ENCODE peak calls at places on chromosomes 13 and 19, in five cellular contexts. Q, G, U, V and I are unnamed samples.

GRCh38 chr19:44722131-44723121 is 23.5 kb downstream of the CEACAM16 start:
- DNase-seq in Q (no peak), G (no peak), U (no peak), V (peak), I (no peak)

GRCh38 chr13:42981317-42981716 is 10.7 kb downstream of the EPSTI1 start:
- DNase-seq in Q (no peak), G (no peak), U (no peak), V (no peak), I (no peak)

GRCh38 chr19:8017808-8018207 is 12.4 kb upstream of the ELAVL1 start:
- DNase-seq in Q (no peak), G (no peak), U (peak), V (peak), I (no peak)

GRCh38 chr19:39160523-39160861 is 34.9 kb downstream of the PAK4 start:
- DNase-seq in Q (no peak), G (no peak), U (no peak), V (no peak), I (no peak)

GRCh38 chr19:30686252-30686762 is 314.1 kb downstream of the ZNF536 start:
- DNase-seq in Q (no peak), G (no peak), U (no peak), V (no peak), I (peak)

GRCh38 chr13:97344250-97345175 is 89.5 kb upstream of the RAP2A start:
- DNase-seq in Q (peak), G (peak), U (peak), V (peak), I (peak)

GRCh38 chr13:48252176-48252575 is 19.2 kb downstream of the ITM2B start:
- DNase-seq in Q (no peak), G (no peak), U (no peak), V (no peak), I (no peak)

GRCh38 chr13:42758515-42758914 is 22.9 kb upstream of the FAM216B start:
- DNase-seq in Q (no peak), G (no peak), U (no peak), V (no peak), I (no peak)

GRCh38 chr13:46184277-46184699 is 2.3 kb upstream of the LCP1 start:
- DNase-seq in Q (no peak), G (peak), U (peak), V (peak), I (peak)

GRCh38 chr13:109712187-109712601 is 74.2 kb downstream of the IRS2 start:
- DNase-seq in Q (no peak), G (no peak), U (no peak), V (no peak), I (no peak)

GRCh38 chr19:12202250-12202649 is 39.4 kb downstream of the ZNF136 start:
- DNase-seq in Q (no peak), G (no peak), U (peak), V (peak), I (peak)

GRCh38 chr19:5250127-5250659 is 90.4 kb downstream of the PTPRS start:
- DNase-seq in Q (peak), G (no peak), U (no peak), V (no peak), I (no peak)

GRCh38 chr13:95530178-95530577 is 22.3 kb upstream of the CLDN10 start:
- DNase-seq in Q (no peak), G (peak), U (no peak), V (no peak), I (peak)

GRCh38 chr13:49638416-49639072 is 10.2 kb downstream of the ARL11 start:
- DNase-seq in Q (no peak), G (no peak), U (no peak), V (no peak), I (no peak)

GRCh38 chr13:36925603-36926002 is 5.6 kb upstream of the SMAD9 start:
- DNase-seq in Q (no peak), G (no peak), U (no peak), V (no peak), I (no peak)

GRCh38 chr13:18212873-18213272 is 968.8 kb downstream of the TUBA3C start:
- DNase-seq in Q (no peak), G (peak), U (peak), V (no peak), I (no peak)

GRCh38 chr19:11421607-11422098 is 2.5 kb upstream of the RGL3 start:
- DNase-seq in Q (peak), G (no peak), U (no peak), V (peak), I (peak)

GRCh38 chr19:40800997-40801377 is 2.0 kb downstream of the EGLN2 start:
- DNase-seq in Q (no peak), G (no peak), U (no peak), V (peak), I (no peak)

GRCh38 chr13:98033277-98034247 is 80.1 kb downstream of the IPO5 start:
- DNase-seq in Q (no peak), G (peak), U (no peak), V (no peak), I (peak)

GRCh38 chr19:11581740-11582139 is 4.3 kb upstream of the ACP5 start:
- DNase-seq in Q (no peak), G (no peak), U (no peak), V (peak), I (peak)

GRCh38 chr19:3826163-3826562 is 40.0 kb upstream of the MATK start:
- DNase-seq in Q (no peak), G (no peak), U (no peak), V (no peak), I (peak)

GRCh38 chr13:88926890-88927502 is 1255.8 kb downstream of the SLITRK5 start:
- DNase-seq in Q (no peak), G (no peak), U (no peak), V (no peak), I (no peak)

GRCh38 chr13:94210826-94211225 is 268.7 kb downstream of the DCT start:
- DNase-seq in Q (no peak), G (no peak), U (no peak), V (no peak), I (peak)

GRCh38 chr19:4800591-4801081 is 9.1 kb downstream of the FEM1A start:
- DNase-seq in Q (peak), G (no peak), U (no peak), V (no peak), I (no peak)

GRCh38 chr13:23516190-23516589 is 54.0 kb upstream of the TNFRSF19 start:
- DNase-seq in Q (no peak), G (no peak), U (no peak), V (no peak), I (no peak)

GRCh38 chr19:40219721-40220276 is 1.6 kb upstream of the TTC9B start:
- DNase-seq in Q (no peak), G (peak), U (no peak), V (no peak), I (no peak)

GRCh38 chr19:47094557-47095517 is 18.7 kb downstream of the ZC3H4 start:
- DNase-seq in Q (peak), G (no peak), U (no peak), V (peak), I (no peak)

GRCh38 chr19:12364391-12365093 is 941 bp downstream of the ZNF442 start:
- DNase-seq in Q (peak), G (no peak), U (no peak), V (peak), I (peak)

GRCh38 chr13:32947886-32948285 is 68.3 kb upstream of the KL start:
- DNase-seq in Q (no peak), G (no peak), U (no peak), V (no peak), I (no peak)

GRCh38 chr19:33426621-33427475 is 53.3 kb downstream of the CEBPG start:
- DNase-seq in Q (peak), G (no peak), U (no peak), V (no peak), I (peak)

GRCh38 chr13:75458696-75459422 is 23.1 kb downstream of the TBC1D4 start:
- DNase-seq in Q (peak), G (no peak), U (no peak), V (no peak), I (no peak)

GRCh38 chr13:30341815-30342570 is 34.6 kb upstream of the KATNAL1 start:
- DNase-seq in Q (peak), G (peak), U (no peak), V (no peak), I (peak)

GRCh38 chr19:49613374-49613773 is 22.4 kb downstream of the PRR12 start:
- DNase-seq in Q (no peak), G (peak), U (no peak), V (no peak), I (no peak)

GRCh38 chr19:39264306-39265290 is 3.6 kb upstream of the IFNL2 start:
- DNase-seq in Q (no peak), G (no peak), U (no peak), V (no peak), I (peak)

GRCh38 chr13:48873598-48873997 is 102.1 kb upstream of the FNDC3A start:
- DNase-seq in Q (no peak), G (peak), U (no peak), V (no peak), I (peak)

GRCh38 chr19:30224689-30225606 is 147.2 kb upstream of the ZNF536 start:
- DNase-seq in Q (no peak), G (no peak), U (no peak), V (no peak), I (peak)

GRCh38 chr19:18896421-18896841 is 473 bp upstream of the CERS1 start:
- DNase-seq in Q (no peak), G (no peak), U (no peak), V (no peak), I (peak)